ENCODE peak calls at places on chromosome 6, in nine cellular contexts. L is left ventricle myocardium inferior; S is MM.1S; T is CD4-positive, alpha-beta T cell; I is naive thymus-derived CD4-positive, alpha-beta T cell; K is adrenal gland; C is breast epithelium; V is neuronal stem cell; A is cardiac muscle cell. Y is an unnamed sample.

GRCh38 chr6:147509900-147510299 is 1.4 kb downstream of the SAMD5 start:
- DNase-seq in L (no peak), S (no peak), T (no peak), I (no peak), K (no peak), C (no peak), V (no peak), A (no peak), Y (no peak)

GRCh38 chr6:120211955-120212792 is 862.6 kb upstream of the MAN1A1 start:
- DNase-seq in L (no peak), S (no peak), T (no peak), I (no peak), K (no peak), C (no peak), V (no peak), A (no peak), Y (no peak)

GRCh38 chr6:15675537-15676170 is 12.8 kb upstream of the DTNBP1 start:
- DNase-seq in L (no peak), S (no peak), T (no peak), I (no peak), K (no peak), C (no peak), V (no peak), A (no peak), Y (no peak)

GRCh38 chr6:18703546-18703945 is 316.4 kb downstream of the RNF144B start:
- DNase-seq in L (no peak), S (no peak), T (no peak), I (no peak), K (no peak), C (no peak), V (no peak), A (no peak), Y (no peak)

GRCh38 chr6:70281923-70282902 is 20.7 kb downstream of the COL9A1 start:
- DNase-seq in L (peak; percentile 53), S (no peak), T (no peak), I (no peak), K (no peak), C (no peak), V (peak; percentile 24), A (peak; percentile 68), Y (peak; percentile 83)

GRCh38 chr6:53547815-53548496 is 3.1 kb upstream of the GCLC start:
- DNase-seq in L (peak; percentile 98), S (peak; percentile 98), T (peak; percentile 88), I (peak; percentile 89), K (peak; percentile 99), C (peak; percentile 96), V (peak; percentile 89), A (peak; percentile 95), Y (peak; percentile 99)

GRCh38 chr6:112254921-112255320 is 554 bp upstream of the LAMA4 start:
- DNase-seq in L (no peak), S (no peak), T (no peak), I (no peak), K (no peak), C (no peak), V (no peak), A (no peak), Y (no peak)

GRCh38 chr6:133435065-133435728 is 194.0 kb downstream of the EYA4 start:
- DNase-seq in L (peak; percentile 16), S (no peak), T (no peak), I (no peak), K (peak; percentile 3), C (no peak), V (no peak), A (no peak), Y (peak; percentile 34)

GRCh38 chr6:146546440-146546839 is 2.8 kb downstream of the RAB32 start:
- DNase-seq in L (no peak), S (no peak), T (no peak), I (no peak), K (no peak), C (no peak), V (no peak), A (no peak), Y (peak; percentile 16)

DNA sequence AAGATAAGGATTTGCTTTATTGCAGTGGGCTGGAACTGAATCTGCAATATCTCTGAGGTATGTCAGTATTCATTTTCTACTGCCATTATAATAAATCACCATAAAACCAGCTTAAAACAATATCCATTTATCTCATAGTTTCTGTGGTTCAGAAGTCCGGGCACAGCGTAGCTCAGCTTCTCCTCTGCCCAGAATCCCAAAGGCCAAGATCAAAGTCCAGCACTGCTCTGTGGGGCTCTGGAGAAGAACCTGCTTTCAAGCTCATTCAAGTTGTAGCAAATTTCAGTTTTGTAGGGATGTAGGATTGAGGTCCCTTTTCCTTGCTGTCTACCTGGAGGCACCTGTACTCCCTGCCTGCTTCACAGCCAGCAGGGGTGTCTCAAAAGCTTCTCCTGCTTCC is 339.9 kb upstream of the AGPAT4 start:
- DNase-seq in L (no peak), S (no peak), T (no peak), I (no peak), K (no peak), C (no peak), V (no peak), A (no peak), Y (no peak)
- H3K9me3 ChIP-seq in L (peaks cover 15% of the 10 kb centered on the region), S (no peaks in the 10 kb centered on the region), T (no peaks in the 10 kb centered on the region), I (no peaks in the 10 kb centered on the region), K (no peaks in the 10 kb centered on the region), C (peaks cover 11% of the 10 kb centered on the region), V (peaks cover 8% of the 10 kb centered on the region), A (no peaks in the 10 kb centered on the region), Y (no peaks in the 10 kb centered on the region)

GRCh38 chr6:137495652-137496391 is 1.6 kb upstream of the OLIG3 start:
- DNase-seq in L (no peak), S (no peak), T (no peak), I (no peak), K (no peak), C (no peak), V (peak; percentile 76), A (no peak), Y (no peak)

GRCh38 chr6:137497722-137498463 is 3.7 kb upstream of the OLIG3 start:
- DNase-seq in L (no peak), S (no peak), T (no peak), I (peak; percentile 30), K (no peak), C (no peak), V (peak; percentile 41), A (peak; percentile 35), Y (peak; percentile 37)

GRCh38 chr6:137496909-137497721 is 2.9 kb upstream of the OLIG3 start:
- DNase-seq in L (no peak), S (no peak), T (no peak), I (no peak), K (no peak), C (no peak), V (peak; percentile 33), A (no peak), Y (no peak)

GRCh38 chr6:137496392-137496767 is 2.2 kb upstream of the OLIG3 start:
- DNase-seq in L (no peak), S (no peak), T (no peak), I (no peak), K (no peak), C (no peak), V (peak; percentile 26), A (no peak), Y (no peak)

DNA sequence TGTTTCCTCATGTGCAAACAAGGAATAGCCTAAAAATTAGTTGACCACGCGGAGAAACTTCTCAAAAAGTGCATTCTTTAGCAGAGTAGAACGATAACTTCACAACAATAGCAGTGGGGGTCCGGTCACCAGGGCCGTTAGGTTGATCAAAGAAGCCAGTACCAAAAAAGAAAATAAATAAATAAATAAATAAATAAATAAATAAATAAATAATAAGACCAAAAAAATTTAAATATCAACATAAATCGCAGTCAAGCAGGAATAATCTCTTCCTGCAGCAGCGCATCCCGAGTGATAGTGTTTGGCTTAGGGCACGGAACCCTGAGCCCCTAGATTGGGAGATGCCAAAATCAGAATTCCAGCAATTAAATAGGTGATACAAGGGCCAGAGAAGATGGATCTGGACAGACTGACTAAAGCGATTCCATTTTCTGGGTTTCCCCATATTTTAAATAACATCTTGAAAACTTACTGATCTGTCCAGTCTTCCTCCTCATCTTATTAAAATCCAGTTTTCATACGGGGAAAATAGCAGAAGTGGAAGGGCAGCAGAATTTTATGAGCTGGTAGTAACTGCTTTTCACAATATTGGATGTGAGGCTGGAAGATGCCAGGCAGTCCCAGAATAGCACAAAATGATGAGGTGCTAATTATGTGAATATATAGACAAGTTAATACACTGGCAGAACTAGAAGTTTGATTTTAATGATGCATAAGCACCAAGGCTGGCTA is 4.5 kb upstream of the OLIG3 start:
- DNase-seq in L (no peak), S (no peak), T (no peak), I (no peak), K (no peak), C (no peak), V (no peak), A (no peak), Y (no peak)
- H3K27me3 ChIP-seq in L (peaks cover 100% of the 10 kb centered on the region), S (peaks cover 33% of the 10 kb centered on the region), T (peaks cover 80% of the 10 kb centered on the region), I (peaks cover 53% of the 10 kb centered on the region), K (peaks cover 87% of the 10 kb centered on the region), C (peaks cover 67% of the 10 kb centered on the region), V (peaks cover 52% of the 10 kb centered on the region), A (peaks cover 100% of the 10 kb centered on the region), Y (peaks cover 3% of the 10 kb centered on the region)

GRCh38 chr6:61200444-61200843 is 1085.6 kb downstream of the KHDRBS2 start:
- DNase-seq in L (no peak), S (no peak), T (no peak), I (no peak), K (no peak), C (no peak), V (no peak), A (no peak), Y (no peak)
- H3K9me3 ChIP-seq in L (peaks cover 61% of the 10 kb centered on the region), S (no peaks in the 10 kb centered on the region), T (peaks cover 12% of the 10 kb centered on the region), I (peaks cover 25% of the 10 kb centered on the region), K (no peaks in the 10 kb centered on the region), C (peaks cover 37% of the 10 kb centered on the region), V (peaks cover 12% of the 10 kb centered on the region), A (no peaks in the 10 kb centered on the region), Y (no peaks in the 10 kb centered on the region)

DNA sequence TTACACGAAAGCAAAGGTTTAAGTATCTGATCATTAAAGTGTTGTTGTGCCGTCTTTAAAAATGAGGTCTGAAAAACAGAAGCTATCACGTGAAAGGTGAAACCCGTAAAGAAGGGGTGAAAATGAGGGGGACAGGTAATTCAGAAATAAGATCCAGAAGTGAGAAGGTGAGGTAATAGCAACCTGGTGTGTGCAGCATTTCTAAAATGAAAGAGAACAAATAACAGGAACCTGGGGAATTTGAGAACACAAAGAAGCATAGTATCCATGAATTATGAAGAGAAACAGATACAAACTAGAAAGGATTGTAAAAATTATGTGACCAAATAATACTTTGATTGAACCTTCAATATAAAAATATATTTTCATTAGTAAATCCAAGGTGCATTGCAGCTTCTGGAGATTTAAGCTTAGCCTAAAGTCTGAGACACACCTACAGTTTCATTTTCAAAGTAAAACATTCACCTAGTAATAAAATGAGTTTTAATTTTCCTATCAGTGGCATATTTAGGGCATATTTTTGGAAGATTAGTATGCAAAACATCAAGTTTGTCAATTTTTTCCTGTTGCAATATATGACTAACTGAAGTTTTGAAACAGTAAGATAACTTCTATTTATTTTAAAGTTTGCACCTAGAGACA is 1.4 kb downstream of the HEY2 start:
- DNase-seq in L (no peak), S (peak; percentile 14), T (no peak), I (no peak), K (no peak), C (no peak), V (peak; percentile 12), A (no peak), Y (no peak)
- H3K27me3 ChIP-seq in L (peaks cover 15% of the 10 kb centered on the region), S (no peaks in the 10 kb centered on the region), T (peaks cover 67% of the 10 kb centered on the region), I (peaks cover 19% of the 10 kb centered on the region), K (peaks cover 49% of the 10 kb centered on the region), C (no peaks in the 10 kb centered on the region), V (peaks cover 40% of the 10 kb centered on the region), A (peaks cover 9% of the 10 kb centered on the region), Y (no peaks in the 10 kb centered on the region)

DNA sequence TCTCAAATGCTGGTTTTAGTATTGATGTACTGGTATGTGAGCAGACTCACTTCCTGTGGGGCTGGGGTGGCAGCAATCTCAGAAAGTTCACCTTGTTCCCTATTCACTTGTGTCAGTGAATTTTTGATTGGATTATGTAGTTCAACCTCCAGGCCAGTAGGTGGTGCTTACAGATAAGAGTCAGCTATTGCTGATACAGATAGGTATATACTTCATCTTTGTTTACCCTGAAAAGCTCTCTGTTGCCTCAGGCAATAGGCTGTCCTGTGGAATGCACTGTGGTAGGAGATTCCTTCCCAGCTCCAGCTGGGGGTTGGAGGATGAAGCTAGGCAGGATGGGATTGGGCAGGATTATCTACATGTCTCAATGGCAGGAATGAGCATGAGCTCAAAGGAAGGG is 851.2 kb upstream of the EYS start:
- DNase-seq in L (no peak), S (peak; percentile 33), T (no peak), I (no peak), K (no peak), C (no peak), V (no peak), A (no peak), Y (no peak)
- H3K9me3 ChIP-seq in L (peaks cover 53% of the 10 kb centered on the region), S (no peaks in the 10 kb centered on the region), T (peaks cover 8% of the 10 kb centered on the region), I (peaks cover 13% of the 10 kb centered on the region), K (no peaks in the 10 kb centered on the region), C (peaks cover 27% of the 10 kb centered on the region), V (no peaks in the 10 kb centered on the region), A (no peaks in the 10 kb centered on the region), Y (no peaks in the 10 kb centered on the region)